ENCODE peak calls at places on chromosomes 12 and 14, in six cellular contexts. K, L, S, H, J and A are unnamed samples.

GRCh38 chr14:76718306-76719075 is 42.8 kb upstream of the VASH1 start:
- DNase-seq in K (no peak), L (no peak), S (no peak), H (no peak), J (no peak), A (no peak)

GRCh38 chr12:85865905-85866304 is 8.2 kb upstream of the NTS start:
- DNase-seq in K (no peak), L (no peak), S (no peak), H (no peak), J (no peak), A (no peak)

GRCh38 chr12:50589650-50590435 is 85.1 kb downstream of the DIP2B start:
- DNase-seq in K (no peak), L (no peak), S (no peak), H (no peak), J (no peak), A (no peak)

GRCh38 chr12:64670856-64671639 is 60.8 kb downstream of the RASSF3 start:
- DNase-seq in K (no peak), L (no peak), S (no peak), H (no peak), J (no peak), A (no peak)

GRCh38 chr14:100608586-100609330 is 21.5 kb upstream of the BEGAIN start:
- DNase-seq in K (no peak), L (no peak), S (no peak), H (no peak), J (no peak), A (no peak)

GRCh38 chr14:31955941-31956579 is 121.0 kb upstream of the ARHGAP5 start:
- DNase-seq in K (no peak), L (no peak), S (no peak), H (no peak), J (no peak), A (no peak)

GRCh38 chr12:124732275-124733075 is 131.2 kb downstream of the SCARB1 start:
- DNase-seq in K (no peak), L (no peak), S (no peak), H (no peak), J (no peak), A (no peak)

GRCh38 chr12:53561590-53561953 is 54.3 kb upstream of the NPFF start:
- DNase-seq in K (no peak), L (no peak), S (no peak), H (no peak), J (no peak), A (no peak)

GRCh38 chr14:51638071-51638944 is 13.4 kb upstream of the FRMD6 start:
- DNase-seq in K (no peak), L (peak; percentile 90), S (no peak), H (peak; percentile 32), J (no peak), A (no peak)

GRCh38 chr12:15778126-15778525 is 11.1 kb downstream of the EPS8 start:
- DNase-seq in K (no peak), L (no peak), S (no peak), H (no peak), J (no peak), A (no peak)

GRCh38 chr12:16606201-16606849 is 363 bp upstream of the LMO3 start:
- DNase-seq in K (peak; percentile 62), L (no peak), S (peak; percentile 27), H (no peak), J (no peak), A (no peak)

GRCh38 chr12:42380733-42381132 is 54.8 kb downstream of the PPHLN1 start:
- DNase-seq in K (no peak), L (no peak), S (no peak), H (no peak), J (no peak), A (no peak)

GRCh38 chr12:60421741-60422140 is 825.9 kb downstream of the SLC16A7 start:
- DNase-seq in K (no peak), L (no peak), S (no peak), H (no peak), J (no peak), A (no peak)

GRCh38 chr12:60539592-60539991 is 943.8 kb downstream of the SLC16A7 start:
- DNase-seq in K (no peak), L (no peak), S (no peak), H (no peak), J (no peak), A (no peak)

GRCh38 chr12:119020377-119021360 is 39.3 kb downstream of the SRRM4 start:
- DNase-seq in K (no peak), L (no peak), S (peak; percentile 46), H (peak; percentile 36), J (no peak), A (no peak)

GRCh38 chr12:116066381-116067230 is 210.9 kb downstream of the MED13L start:
- DNase-seq in K (no peak), L (peak; percentile 54), S (peak; percentile 53), H (peak; percentile 11), J (no peak), A (peak; percentile 28)

GRCh38 chr14:33657478-33657877 is 293.4 kb downstream of the EGLN3 start:
- DNase-seq in K (no peak), L (no peak), S (no peak), H (no peak), J (no peak), A (no peak)

GRCh38 chr14:68662395-68662794 is 130.5 kb downstream of the ZFP36L1 start:
- DNase-seq in K (no peak), L (no peak), S (no peak), H (no peak), J (no peak), A (no peak)

GRCh38 chr12:58919271-58920101 is 818 bp downstream of the LRIG3 start:
- DNase-seq in K (no peak), L (no peak), S (peak; percentile 67), H (peak; percentile 23), J (no peak), A (no peak)

GRCh38 chr12:1660304-1661187 is 30.3 kb upstream of the ADIPOR2 start:
- DNase-seq in K (no peak), L (peak; percentile 75), S (peak; percentile 83), H (no peak), J (no peak), A (peak; percentile 44)

GRCh38 chr12:89783321-89784060 is 74.9 kb upstream of the ATP2B1 start:
- DNase-seq in K (no peak), L (no peak), S (no peak), H (no peak), J (no peak), A (no peak)

GRCh38 chr12:45991289-45992249 is 1.2 kb upstream of the SCAF11 start:
- DNase-seq in K (peak; percentile 81), L (peak; percentile 90), S (peak; percentile 85), H (peak; percentile 72), J (peak; percentile 42), A (peak; percentile 48)

GRCh38 chr12:60100150-60100549 is 504.3 kb downstream of the SLC16A7 start:
- DNase-seq in K (no peak), L (no peak), S (no peak), H (no peak), J (no peak), A (no peak)

GRCh38 chr12:27463826-27464554 is 17.5 kb downstream of the SMCO2 start:
- DNase-seq in K (no peak), L (no peak), S (peak; percentile 41), H (no peak), J (no peak), A (no peak)

GRCh38 chr14:63745858-63746425 is 18.1 kb upstream of the SGPP1 start:
- DNase-seq in K (no peak), L (no peak), S (no peak), H (no peak), J (no peak), A (no peak)

GRCh38 chr14:65071544-65071943 is 30.8 kb downstream of the MAX start:
- DNase-seq in K (no peak), L (no peak), S (no peak), H (no peak), J (no peak), A (no peak)

GRCh38 chr12:109737111-109737510 is 23.5 kb downstream of the FAM222A start:
- DNase-seq in K (no peak), L (no peak), S (peak; percentile 7), H (no peak), J (no peak), A (no peak)

GRCh38 chr12:111838353-111838752 is 3.7 kb upstream of the MAPKAPK5 start:
- DNase-seq in K (no peak), L (no peak), S (no peak), H (no peak), J (no peak), A (no peak)